ENCODE peak calls at places on chromosomes 12 and 14, in four cellular contexts. E is K562, G is HepG2, U is SK-N-SH. X is an unnamed sample.

GRCh38 chr12:124617615-124618014 is 50.2 kb upstream of the NCOR2 start:
- DNase-seq in E (peak), U (peak), G (no peak), X (no peak)

GRCh38 chr14:54564799-54565235 is 2.1 kb upstream of the SAMD4A start:
- DNase-seq in E (no peak), G (peak), U (no peak), X (no peak)

GRCh38 chr12:101738920-101739665 is at the start of gene SYCP3:
- DNase-seq in G (no peak), E (no peak), U (peak), X (no peak)

GRCh38 chr12:77166711-77167110 is 101.3 kb upstream of the E2F7 start:
- DNase-seq in U (no peak), E (no peak), G (no peak), X (no peak)

GRCh38 chr12:79370021-79370420 is 320.7 kb downstream of the PAWR start:
- DNase-seq in G (no peak), E (no peak), U (no peak), X (no peak)

GRCh38 chr12:27226319-27226984 is 17.6 kb upstream of the STK38L start:
- DNase-seq in U (no peak), G (peak), E (no peak), X (no peak)

GRCh38 chr12:70555081-70555480 is 82.1 kb downstream of the PTPRB start:
- DNase-seq in G (no peak), U (no peak), E (no peak), X (no peak)

GRCh38 chr12:12837025-12837872 is 24.1 kb downstream of the DDX47 start:
- DNase-seq in G (peak), E (peak), U (peak), X (peak)

GRCh38 chr12:54337854-54338650 is 13.1 kb downstream of the COPZ1 start:
- DNase-seq in E (peak), U (no peak), G (no peak), X (no peak)

GRCh38 chr12:122955151-122955550 is 11.1 kb downstream of the ABCB9 start:
- DNase-seq in U (peak), E (no peak), G (no peak), X (no peak)

GRCh38 chr14:98949031-98949430 is 323.0 kb downstream of the BCL11B start:
- DNase-seq in U (no peak), E (no peak), G (no peak), X (no peak)

GRCh38 chr12:82108615-82109014 is 249.6 kb downstream of the CCDC59 start:
- DNase-seq in E (no peak), G (no peak), U (no peak), X (no peak)

GRCh38 chr12:131101703-131102492 is 148.2 kb downstream of the ADGRD1 start:
- DNase-seq in U (no peak), E (no peak), G (no peak), X (peak)

GRCh38 chr14:76537912-76538647 is 162.1 kb downstream of the ESRRB start:
- DNase-seq in U (peak), E (no peak), G (no peak), X (no peak)

GRCh38 chr12:86837246-86837645 is 581.1 kb upstream of the MGAT4C start:
- DNase-seq in G (no peak), U (no peak), E (no peak), X (no peak)

GRCh38 chr12:12079291-12079690 is 8.6 kb downstream of the BCL2L14 start:
- DNase-seq in E (no peak), U (no peak), G (no peak), X (no peak)

GRCh38 chr12:9745191-9745590 is 12.3 kb upstream of the CLECL1 start:
- DNase-seq in U (no peak), E (no peak), G (no peak), X (no peak)

GRCh38 chr12:100566887-100567637 is 6.4 kb upstream of the GAS2L3 start:
- DNase-seq in U (no peak), E (no peak), G (no peak), X (no peak)

GRCh38 chr14:45641541-45641940 is 388.5 kb upstream of the MIS18BP1 start:
- DNase-seq in U (no peak), E (no peak), G (no peak), X (no peak)

GRCh38 chr12:53258541-53259539 is 9.3 kb upstream of the ESPL1 start:
- DNase-seq in E (peak), G (no peak), U (no peak), X (no peak)
- TF ChIP-seq FOXJ3 in E (no peak), G (no peak), U (no peak), X (no peak)

DNA sequence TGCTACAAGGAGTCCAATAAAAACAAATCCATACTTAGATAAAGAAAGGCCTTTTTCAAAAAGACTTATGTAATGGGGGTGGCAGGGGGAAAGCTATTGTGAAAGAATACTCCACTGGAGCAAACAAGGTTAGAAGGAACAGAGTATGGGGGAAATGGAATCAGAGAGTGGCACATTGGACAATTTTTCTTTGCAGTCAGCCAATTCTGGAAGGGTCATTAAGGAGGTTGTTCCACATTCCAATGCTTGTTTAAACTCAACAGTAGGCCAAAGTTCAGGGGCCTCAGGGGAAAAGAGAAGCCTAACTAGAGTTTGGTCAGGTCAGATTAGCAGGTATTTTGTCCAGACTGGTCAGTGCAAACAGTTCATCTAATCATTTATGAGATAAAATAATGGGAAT is 105.2 kb upstream of the RESF1 start:
- DNase-seq in U (no peak), G (peak), E (no peak), X (no peak)
- TF ChIP-seq FOXJ3 in U (no peak), G (peak), E (no peak), X (no peak)

DNA sequence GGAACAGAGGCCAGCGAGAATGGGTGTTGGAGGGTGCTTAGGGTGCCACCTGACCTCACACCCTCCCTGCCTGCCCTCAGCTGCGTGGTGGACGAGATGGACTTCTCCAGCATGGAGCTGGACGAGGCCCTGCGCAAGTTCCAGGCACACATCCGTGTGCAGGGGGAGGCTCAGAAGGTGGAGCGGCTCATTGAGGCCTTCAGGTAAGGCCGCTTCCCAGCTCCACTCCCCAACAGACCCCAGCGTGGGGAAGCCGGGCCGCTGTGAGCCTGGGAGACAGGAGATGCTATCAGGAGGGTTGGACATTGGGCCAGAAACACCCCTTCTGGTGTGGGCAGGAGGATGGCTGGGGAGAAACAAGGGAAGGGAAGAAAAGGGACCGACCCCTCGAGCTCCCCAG is 57.0 kb downstream of the SLC6A12 start:
- DNase-seq in U (no peak), G (no peak), E (no peak), X (no peak)
- TF ChIP-seq FOXJ3 in U (no peak), G (no peak), E (no peak), X (no peak)

DNA sequence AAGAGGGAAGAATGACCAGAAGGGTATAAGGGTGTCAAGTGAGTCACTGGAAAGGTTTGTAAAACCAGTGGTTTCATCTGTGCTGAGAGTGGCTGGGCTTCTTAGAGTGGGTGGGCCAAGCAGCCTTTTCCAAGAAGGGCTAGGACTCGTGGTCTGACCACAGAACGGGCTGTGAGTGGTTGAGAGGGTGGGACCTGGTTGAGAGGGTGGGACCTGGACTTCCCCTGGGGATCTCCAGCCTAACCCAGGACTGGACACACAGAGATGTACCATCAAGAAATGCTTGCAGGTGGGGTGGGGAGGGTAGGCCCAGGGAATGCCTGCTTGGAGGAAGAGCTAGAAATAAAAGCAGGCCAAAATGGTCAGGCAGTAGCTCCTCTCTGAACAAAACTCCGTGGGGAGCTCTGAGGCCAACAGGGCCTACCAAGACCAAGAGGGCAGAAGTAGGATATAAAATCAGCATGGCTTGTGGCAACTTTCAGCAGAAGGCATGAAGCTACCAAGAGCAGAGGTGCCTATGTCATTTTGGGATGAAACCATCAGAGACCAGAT is 140.5 kb downstream of the FOXN3 start:
- DNase-seq in G (no peak), E (no peak), U (no peak), X (no peak)
- TF ChIP-seq FOXJ3 in G (no peak), E (no peak), U (no peak), X (no peak)

GRCh38 chr12:47078733-47079364 is 572 bp upstream of the PCED1B start:
- DNase-seq in E (no peak), G (no peak), U (no peak), X (no peak)
- TF ChIP-seq FOXJ3 in E (no peak), G (no peak), U (no peak), X (no peak)

X was measured in WTC11.